ENCODE peak calls at places on chromosomes 2 and 18, in seven cellular contexts. Z is DND-41, Y is kidney, E is IMR-90, P is Calu3, I is astrocyte of the spinal cord, K is cardiac fibroblast. V is an unnamed sample.

GRCh38 chr18:79863946-79864725 is 66.4 kb downstream of the KCNG2 start:
- DNase-seq in Z (no peak), Y (peak), E (no peak), P (no peak), I (no peak), K (no peak), V (no peak)

GRCh38 chr2:190084704-190085103 is 22.2 kb upstream of the MSTN start:
- DNase-seq in Z (no peak), Y (no peak), E (no peak), P (no peak), I (no peak), K (no peak), V (no peak)

GRCh38 chr2:17413031-17413430 is 105.2 kb downstream of the RAD51AP2 start:
- DNase-seq in Z (no peak), Y (no peak), E (peak), P (no peak), I (peak), K (no peak), V (no peak)

GRCh38 chr2:67880291-67880761 is 182.5 kb downstream of the C1D start:
- DNase-seq in Z (no peak), Y (peak), E (peak), P (no peak), I (no peak), K (peak), V (peak)

GRCh38 chr2:202718614-202719013 is 83.8 kb downstream of the FAM117B start:
- DNase-seq in Z (no peak), Y (no peak), E (peak), P (no peak), I (peak), K (peak), V (peak)

GRCh38 chr2:136178941-136179601 is 61.1 kb upstream of the CXCR4 start:
- DNase-seq in Z (no peak), Y (no peak), E (no peak), P (no peak), I (no peak), K (no peak), V (no peak)

GRCh38 chr2:148680462-148680861 is 35.9 kb downstream of the EPC2 start:
- DNase-seq in Z (no peak), Y (no peak), E (peak), P (no peak), I (peak), K (no peak), V (peak)

GRCh38 chr2:179991344-179991743 is 15.8 kb downstream of the CWC22 start:
- DNase-seq in Z (no peak), Y (no peak), E (no peak), P (peak), I (no peak), K (peak), V (peak)

GRCh38 chr2:182545420-182546167 is 118.8 kb upstream of the PDE1A start:
- DNase-seq in Z (no peak), Y (no peak), E (no peak), P (no peak), I (no peak), K (no peak), V (no peak)

GRCh38 chr2:86052676-86053075 is 53.0 kb downstream of the POLR1A start:
- DNase-seq in Z (no peak), Y (peak), E (no peak), P (no peak), I (no peak), K (no peak), V (no peak)

GRCh38 chr2:38528008-38528442 is 74.7 kb downstream of the HNRNPLL start:
- DNase-seq in Z (no peak), Y (no peak), E (peak), P (peak), I (peak), K (peak), V (peak)

GRCh38 chr2:135037831-135038230 is 9.4 kb downstream of the MAP3K19 start:
- DNase-seq in Z (no peak), Y (no peak), E (peak), P (no peak), I (no peak), K (no peak), V (no peak)

GRCh38 chr2:127220102-127220806 is at the start of gene CYP27C1:
- DNase-seq in Z (no peak), Y (no peak), E (no peak), P (no peak), I (peak), K (peak), V (no peak)

GRCh38 chr18:59848002-59848401 is 51.8 kb upstream of the PMAIP1 start:
- DNase-seq in Z (no peak), Y (no peak), E (no peak), P (no peak), I (no peak), K (no peak), V (no peak)

GRCh38 chr2:105789745-105790466 is 45.2 kb downstream of the NCK2 start:
- DNase-seq in Z (peak), Y (no peak), E (peak), P (no peak), I (peak), K (peak), V (peak)

GRCh38 chr2:218856168-218856895 is 3.3 kb upstream of the WNT6 start:
- DNase-seq in Z (peak), Y (no peak), E (no peak), P (no peak), I (no peak), K (no peak), V (no peak)

GRCh38 chr18:30415903-30416302 is 626.6 kb downstream of the DSC3 start:
- DNase-seq in Z (no peak), Y (no peak), E (no peak), P (no peak), I (no peak), K (no peak), V (no peak)

GRCh38 chr2:60794271-60794863 is 38.3 kb downstream of the PAPOLG start:
- DNase-seq in Z (no peak), Y (no peak), E (peak), P (no peak), I (peak), K (peak), V (peak)

GRCh38 chr2:101873543-101873942 is 118.2 kb upstream of the IL1R2 start:
- DNase-seq in Z (no peak), Y (no peak), E (no peak), P (no peak), I (no peak), K (no peak), V (no peak)

GRCh38 chr18:500230-500555 is 308 bp downstream of the COLEC12 start:
- DNase-seq in Z (no peak), Y (no peak), E (no peak), P (no peak), I (peak), K (peak), V (peak)
- TF ChIP-seq CTCF in Z (no peak), Y (no peak), E (no peak), P (no peak), I (no peak), K (no peak), V (no peak)

DNA sequence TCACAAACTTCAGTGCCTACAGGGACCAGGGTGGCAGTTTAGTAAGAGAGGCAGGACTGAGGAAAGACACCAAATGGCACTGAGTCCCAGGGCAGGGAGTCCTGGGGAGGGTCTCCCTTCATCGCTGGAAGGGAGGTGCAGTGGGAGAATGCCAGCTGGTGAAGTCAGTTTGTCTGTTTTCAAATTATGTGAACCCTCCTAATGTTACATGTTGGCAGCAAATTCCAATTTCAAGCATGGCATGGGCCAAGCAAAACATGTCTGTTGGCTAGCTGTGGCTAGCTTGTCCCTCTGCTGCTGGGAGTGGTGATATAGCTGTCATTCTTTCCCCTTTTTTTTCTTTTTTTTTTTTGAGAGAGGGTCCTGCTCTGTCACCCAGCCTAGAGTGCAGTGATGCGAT is 55.9 kb upstream of the HAAO start:
- DNase-seq in Z (no peak), Y (no peak), E (no peak), P (no peak), I (no peak), K (peak), V (no peak)
- TF ChIP-seq CTCF in Z (no peak), Y (no peak), E (no peak), P (no peak), I (no peak), K (no peak), V (no peak)

GRCh38 chr2:30503692-30504076 is 56.6 kb downstream of the LCLAT1 start:
- DNase-seq in Z (no peak), Y (no peak), E (no peak), P (no peak), I (no peak), K (no peak), V (no peak)

GRCh38 chr2:30502310-30502709 is 55.3 kb downstream of the LCLAT1 start:
- DNase-seq in Z (no peak), Y (no peak), E (no peak), P (no peak), I (no peak), K (no peak), V (no peak)

GRCh38 chr2:30505500-30506180 is 58.6 kb downstream of the LCLAT1 start:
- DNase-seq in Z (no peak), Y (no peak), E (no peak), P (no peak), I (no peak), K (no peak), V (no peak)

GRCh38 chr2:30500699-30501098 is 53.7 kb downstream of the LCLAT1 start:
- DNase-seq in Z (no peak), Y (no peak), E (no peak), P (no peak), I (no peak), K (no peak), V (no peak)

DNA sequence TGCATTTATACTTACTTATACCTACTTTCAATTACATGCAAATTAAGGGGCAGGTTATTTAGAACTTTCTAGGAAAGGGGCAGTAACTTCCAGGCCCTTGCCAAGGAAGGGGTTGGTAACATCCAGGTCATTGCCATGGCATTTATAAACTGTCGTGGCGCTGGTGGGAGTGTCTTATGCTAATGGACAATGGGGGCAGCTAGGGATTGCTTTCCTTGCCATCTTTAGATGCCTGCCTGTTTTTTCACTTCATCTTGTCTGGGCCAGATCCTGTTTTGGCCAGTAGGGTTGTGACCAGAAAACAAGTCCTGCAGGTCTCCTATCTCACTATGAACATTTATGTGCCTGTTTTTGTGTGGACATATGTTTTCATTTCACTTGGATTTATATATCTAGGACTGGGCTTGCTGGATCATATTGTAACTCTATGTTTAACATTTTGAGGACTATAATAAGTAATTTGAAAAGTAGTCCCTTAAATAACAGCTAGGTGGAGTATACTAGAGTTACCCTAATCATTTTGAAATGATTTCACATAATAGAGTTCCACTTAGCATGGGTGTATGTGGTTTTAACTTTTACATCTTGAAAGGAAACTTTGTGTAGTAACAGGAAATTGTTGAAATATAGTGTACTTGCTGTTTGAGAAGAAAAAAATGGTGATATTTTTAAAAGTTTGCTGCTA is 56.1 kb downstream of the LCLAT1 start:
- DNase-seq in Z (no peak), Y (no peak), E (no peak), P (no peak), I (no peak), K (peak), V (no peak)
- TF ChIP-seq CTCF in Z (peak), Y (no peak), E (peak), P (no peak), I (peak), K (peak), V (no peak)

GRCh38 chr2:154686162-154686561 is 12.3 kb upstream of the KCNJ3 start:
- DNase-seq in Z (no peak), Y (no peak), E (no peak), P (no peak), I (no peak), K (no peak), V (no peak)
- TF ChIP-seq CTCF in Z (no peak), Y (no peak), E (no peak), P (no peak), I (no peak), K (no peak), V (no peak)

DNA sequence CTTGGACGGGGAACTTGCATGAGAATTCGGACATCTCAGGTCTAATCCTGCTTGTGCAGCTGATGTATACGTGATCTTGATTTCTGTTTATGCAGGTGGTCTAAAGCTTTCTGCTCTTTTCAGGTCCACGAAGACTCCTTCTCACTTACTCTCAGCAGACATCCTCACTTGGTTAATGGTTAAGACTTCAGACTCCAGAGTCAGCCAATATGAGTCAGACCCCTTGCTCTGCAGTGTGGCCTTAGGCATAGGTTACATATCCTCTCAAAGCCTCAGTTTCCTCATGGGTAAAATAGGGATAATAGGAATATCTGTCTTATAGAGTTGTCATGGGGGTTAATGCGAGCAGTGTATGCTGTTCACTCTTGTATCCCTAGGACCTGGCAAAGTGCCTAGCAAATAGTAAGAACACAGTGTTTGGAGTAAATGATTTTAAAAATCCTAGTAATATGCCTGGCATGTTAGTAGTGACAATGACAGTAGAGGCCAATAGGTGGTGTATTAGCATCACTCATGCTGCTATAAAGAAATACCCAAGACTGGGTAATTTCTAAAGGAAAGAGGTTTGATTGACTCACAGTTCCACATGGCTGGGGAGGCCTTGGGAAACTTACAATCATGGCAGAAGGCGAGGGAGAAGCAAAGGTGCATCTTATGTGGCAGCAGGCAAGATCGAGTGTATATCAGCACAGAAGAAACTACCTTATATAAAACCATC is 42.3 kb downstream of the XRCC5 start:
- DNase-seq in Z (no peak), Y (no peak), E (peak), P (no peak), I (no peak), K (no peak), V (peak)
- TF ChIP-seq CTCF in Z (peak), Y (no peak), E (peak), P (no peak), I (peak), K (no peak), V (peak)

DNA sequence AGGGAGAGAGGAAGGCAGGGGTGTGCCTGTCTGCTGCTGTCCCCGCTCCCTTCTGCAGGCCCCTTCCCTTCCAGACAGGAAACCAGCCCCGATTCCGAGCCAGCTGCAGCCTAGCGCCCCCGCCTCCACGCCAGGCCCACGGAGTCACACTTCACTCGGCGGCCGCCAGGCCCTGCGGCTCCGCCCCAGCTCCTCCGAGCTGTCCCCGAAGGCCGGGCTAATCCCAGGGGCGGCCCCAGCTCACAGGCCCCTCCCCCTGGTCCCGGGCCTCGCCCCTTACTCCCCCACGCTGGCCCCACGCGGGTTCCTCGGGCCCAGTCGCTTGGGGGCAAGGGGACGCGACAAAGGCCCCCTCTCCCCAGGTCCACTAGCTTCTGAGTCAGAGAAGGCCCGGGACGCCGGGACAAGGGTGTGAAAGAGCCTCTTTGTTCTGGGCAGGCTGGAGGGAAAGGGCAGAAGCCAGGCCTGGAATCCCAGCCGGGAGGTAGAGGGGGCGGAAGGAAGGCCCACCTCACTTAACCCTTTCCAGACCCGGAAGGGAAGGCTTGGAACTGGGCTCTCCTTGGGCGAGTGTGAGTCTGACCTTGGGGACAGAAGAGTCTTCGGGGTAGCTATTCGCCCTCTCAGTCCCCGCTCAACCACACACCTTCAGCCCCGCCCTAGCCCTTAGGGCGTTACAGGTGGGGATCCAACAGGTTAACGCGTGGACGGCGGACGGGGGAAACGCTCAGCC is 1.2 kb downstream of the RTKN start:
- DNase-seq in Z (peak), Y (peak), E (peak), P (peak), I (peak), K (peak), V (peak)
- TF ChIP-seq CTCF in Z (peak), Y (peak), E (peak), P (no peak), I (peak), K (peak), V (no peak)

V was measured in fibroblast of mammary gland.